ENCODE peak calls at places on chromosomes 1 and 21, in nine cellular contexts. B is sigmoid colon, N is upper lobe of right lung, A is K562, G is HCT116, H is heart left ventricle, V is Peyer's patch, D is uterus, J is esophagus muscularis mucosa. C is an unnamed sample.

GRCh38 chr1:185069202-185069601 is 23.8 kb downstream of the RNF2 start:
- DNase-seq in V (no peak), N (no peak), H (no peak), A (no peak), J (no peak), G (no peak), D (no peak), B (no peak), C (no peak)

GRCh38 chr1:17551755-17552234 is 12.3 kb downstream of the ARHGEF10L start:
- DNase-seq in G (no peak), A (no peak), H (no peak), D (no peak), V (no peak), J (no peak), N (no peak), B (no peak), C (peak; percentile 33)

GRCh38 chr21:15706686-15707085 is 23.1 kb upstream of the USP25 start:
- DNase-seq in D (no peak), A (no peak), V (no peak), J (no peak), B (no peak), G (peak; percentile 81), N (no peak), H (no peak), C (peak; percentile 40)

GRCh38 chr1:28208818-28209441 is 23.9 kb downstream of the DNAJC8 start:
- DNase-seq in G (peak; percentile 58), A (peak; percentile 62), H (peak; percentile 60), D (peak; percentile 28), V (peak; percentile 87), N (no peak), J (no peak), B (no peak), C (peak; percentile 71)

GRCh38 chr1:206470692-206471414 is 577 bp downstream of the IKBKE start:
- DNase-seq in J (no peak), D (no peak), V (peak; percentile 76), B (no peak), G (no peak), N (peak; percentile 66), A (no peak), H (no peak), C (no peak)

GRCh38 chr1:203525685-203526084 is 31.7 kb downstream of the OPTC start:
- DNase-seq in V (no peak), D (no peak), G (no peak), H (no peak), B (peak; percentile 35), N (peak; percentile 2), J (no peak), A (no peak), C (no peak)

GRCh38 chr1:31587720-31588423 is 11.6 kb downstream of the TINAGL1 start:
- DNase-seq in B (peak; percentile 89), N (peak; percentile 85), G (no peak), A (peak; percentile 43), J (no peak), V (peak; percentile 86), H (peak; percentile 80), D (peak; percentile 55), C (peak; percentile 90)

GRCh38 chr1:53644496-53644895 is 94.5 kb downstream of the GLIS1 start:
- DNase-seq in J (no peak), G (no peak), A (no peak), N (peak; percentile 40), B (peak; percentile 29), V (peak; percentile 36), H (no peak), D (no peak), C (no peak)

GRCh38 chr1:192506741-192507155 is 68.8 kb upstream of the RGS1 start:
- DNase-seq in V (no peak), G (peak; percentile 23), B (no peak), H (no peak), J (no peak), A (peak; percentile 9), N (no peak), D (no peak), C (no peak)

GRCh38 chr1:70990460-70991253 is 57.0 kb downstream of the PTGER3 start:
- DNase-seq in J (no peak), A (no peak), B (no peak), G (no peak), N (no peak), H (no peak), V (no peak), D (no peak), C (no peak)

GRCh38 chr1:212315907-212316306 is 30.7 kb downstream of the PPP2R5A start:
- DNase-seq in J (no peak), D (no peak), N (no peak), B (no peak), V (no peak), H (no peak), G (peak; percentile 21), A (no peak), C (no peak)

GRCh38 chr1:89622895-89623294 is 10.0 kb upstream of the LRRC8C start:
- DNase-seq in A (peak; percentile 29), N (no peak), J (no peak), H (no peak), G (no peak), D (no peak), B (no peak), V (no peak), C (no peak)

GRCh38 chr1:27342778-27343638 is 1.2 kb downstream of the SYTL1 start:
- DNase-seq in V (peak; percentile 90), B (no peak), N (peak; percentile 85), A (peak; percentile 68), H (peak; percentile 35), J (no peak), D (no peak), G (no peak), C (peak; percentile 24)

GRCh38 chr1:97778718-97779117 is 142.1 kb downstream of the DPYD start:
- DNase-seq in J (no peak), B (no peak), G (no peak), A (no peak), H (no peak), D (no peak), V (no peak), N (no peak), C (no peak)

GRCh38 chr1:232868793-232869491 is 63.7 kb downstream of the MAP10 start:
- DNase-seq in H (peak; percentile 37), D (no peak), G (peak; percentile 45), A (no peak), B (no peak), N (no peak), V (peak; percentile 47), J (peak; percentile 82), C (no peak)

GRCh38 chr21:14560555-14560954 is 14.4 kb upstream of the SAMSN1 start:
- DNase-seq in G (no peak), N (no peak), A (no peak), D (no peak), V (no peak), J (no peak), H (no peak), B (no peak), C (no peak)

GRCh38 chr21:37656899-37657298 is 259.4 kb downstream of the KCNJ6 start:
- DNase-seq in D (no peak), G (no peak), N (no peak), J (peak; percentile 86), A (no peak), V (no peak), B (no peak), H (no peak), C (no peak)

GRCh38 chr1:168082008-168082876 is 54.5 kb downstream of the GPR161 start:
- DNase-seq in D (peak; percentile 69), J (peak; percentile 91), V (peak; percentile 82), A (peak; percentile 80), G (peak; percentile 43), N (peak; percentile 78), H (peak; percentile 67), B (peak; percentile 83), C (peak; percentile 87)
- H3K4me1 ChIP-seq in D (no peaks in the 10 kb centered on the region), J (peaks cover 78% of the 10 kb centered on the region), V (no peaks in the 10 kb centered on the region), A (peaks cover 9% of the 10 kb centered on the region), G (peaks cover 25% of the 10 kb centered on the region), N (peaks cover 10% of the 10 kb centered on the region), H (no peaks in the 10 kb centered on the region), B (peaks cover 46% of the 10 kb centered on the region), C (peaks cover 11% of the 10 kb centered on the region)

GRCh38 chr21:34807881-34808568 is 139.2 kb downstream of the CLIC6 start:
- DNase-seq in G (peak; percentile 82), N (no peak), A (no peak), V (peak; percentile 60), D (peak; percentile 37), B (peak; percentile 85), H (no peak), J (no peak), C (no peak)
- H3K27ac ChIP-seq in G (peak overlapping the region; percentile 94), N (peak overlapping the region; percentile 42), A (peak overlapping the region; percentile 23), V (no peak overlapping the region), D (peak overlapping the region; percentile 21), B (peak overlapping the region; percentile 46), H (no peak overlapping the region), J (no peak overlapping the region), C (no peak overlapping the region)

GRCh38 chr1:62318320-62318755 is 896 bp downstream of the KANK4 start:
- DNase-seq in A (no peak), G (no peak), V (no peak), D (no peak), J (no peak), N (no peak), H (no peak), B (no peak), C (no peak)
- H3K27me3 ChIP-seq in A (peaks cover 21% of the 10 kb centered on the region), G (peaks cover 4% of the 10 kb centered on the region), V (no peaks in the 10 kb centered on the region), D (no peaks in the 10 kb centered on the region), J (peaks cover 37% of the 10 kb centered on the region), N (peaks cover 13% of the 10 kb centered on the region), H (peaks cover 10% of the 10 kb centered on the region), B (peaks cover 13% of the 10 kb centered on the region), C (no peaks in the 10 kb centered on the region)

GRCh38 chr21:41927727-41928409 is 25.9 kb downstream of the C2CD2 start:
- DNase-seq in J (no peak), A (no peak), G (no peak), H (no peak), V (no peak), D (no peak), B (peak; percentile 61), N (no peak), C (no peak)
- H3K4me1 ChIP-seq in J (peaks cover 46% of the 10 kb centered on the region), A (peaks cover 19% of the 10 kb centered on the region), G (peaks cover 21% of the 10 kb centered on the region), H (peaks cover 3% of the 10 kb centered on the region), V (peaks cover 22% of the 10 kb centered on the region), D (no peaks in the 10 kb centered on the region), B (peaks cover 62% of the 10 kb centered on the region), N (peaks cover 58% of the 10 kb centered on the region), C (peaks cover 1% of the 10 kb centered on the region)

C was measured in right cardiac atrium.